ENCODE peak calls at places on chromosomes 7 and 10, in seven cellular contexts. One of them, this sample, is unnamed.

GRCh38 chr7:151249034-151249731 is 689 bp upstream of the SMARCD3 start:
- DNase-seq in activated CD4-positive, alpha-beta memory T cell treated with anti-CD3 and anti-CD28 coated beads, Interleukin-2, amount 10 ng/mL, durations not matched to agents 7 days and 5 days: no peak
- DNase-seq in T-cell: no peak
- DNase-seq in GM12865: peak
- DNase-seq in osteocyte: peak
- DNase-seq in hypothalamus: peak
- DNase-seq in Karpas-422: no peak
- DNase-seq in this sample: no peak

GRCh38 chr7:144821069-144821468 is 14.8 kb downstream of the TPK1 start:
- DNase-seq in activated CD4-positive, alpha-beta memory T cell treated with anti-CD3 and anti-CD28 coated beads, Interleukin-2, amount 10 ng/mL, durations not matched to agents 7 days and 5 days: no peak
- DNase-seq in T-cell: no peak
- DNase-seq in GM12865: peak
- DNase-seq in osteocyte: no peak
- DNase-seq in hypothalamus: no peak
- DNase-seq in Karpas-422: no peak
- DNase-seq in this sample: no peak

GRCh38 chr10:21849624-21850023 is 153.9 kb downstream of the DNAJC1 start:
- DNase-seq in activated CD4-positive, alpha-beta memory T cell treated with anti-CD3 and anti-CD28 coated beads, Interleukin-2, amount 10 ng/mL, durations not matched to agents 7 days and 5 days: no peak
- DNase-seq in T-cell: no peak
- DNase-seq in GM12865: no peak
- DNase-seq in osteocyte: no peak
- DNase-seq in hypothalamus: no peak
- DNase-seq in Karpas-422: no peak
- DNase-seq in this sample: no peak

GRCh38 chr10:35194906-35195305 is 68.3 kb downstream of the CREM start:
- DNase-seq in activated CD4-positive, alpha-beta memory T cell treated with anti-CD3 and anti-CD28 coated beads, Interleukin-2, amount 10 ng/mL, durations not matched to agents 7 days and 5 days: peak
- DNase-seq in T-cell: peak
- DNase-seq in GM12865: no peak
- DNase-seq in osteocyte: no peak
- DNase-seq in hypothalamus: no peak
- DNase-seq in Karpas-422: peak
- DNase-seq in this sample: peak

GRCh38 chr7:151245360-151246160 is 2.9 kb downstream of the SMARCD3 start:
- DNase-seq in activated CD4-positive, alpha-beta memory T cell treated with anti-CD3 and anti-CD28 coated beads, Interleukin-2, amount 10 ng/mL, durations not matched to agents 7 days and 5 days: peak
- DNase-seq in T-cell: peak
- DNase-seq in GM12865: peak
- DNase-seq in osteocyte: no peak
- DNase-seq in hypothalamus: peak
- DNase-seq in Karpas-422: peak
- DNase-seq in this sample: peak

GRCh38 chr7:132149801-132150310 is 426.4 kb downstream of the PLXNA4 start:
- DNase-seq in activated CD4-positive, alpha-beta memory T cell treated with anti-CD3 and anti-CD28 coated beads, Interleukin-2, amount 10 ng/mL, durations not matched to agents 7 days and 5 days: no peak
- DNase-seq in T-cell: no peak
- DNase-seq in GM12865: no peak
- DNase-seq in osteocyte: no peak
- DNase-seq in hypothalamus: no peak
- DNase-seq in Karpas-422: no peak
- DNase-seq in this sample: no peak

GRCh38 chr10:133241501-133242205 is 4.0 kb downstream of the VENTX start:
- DNase-seq in activated CD4-positive, alpha-beta memory T cell treated with anti-CD3 and anti-CD28 coated beads, Interleukin-2, amount 10 ng/mL, durations not matched to agents 7 days and 5 days: peak
- DNase-seq in T-cell: no peak
- DNase-seq in GM12865: peak
- DNase-seq in osteocyte: no peak
- DNase-seq in hypothalamus: no peak
- DNase-seq in Karpas-422: no peak
- DNase-seq in this sample: no peak

GRCh38 chr10:62866451-62866850 is 50.3 kb upstream of the EGR2 start:
- DNase-seq in activated CD4-positive, alpha-beta memory T cell treated with anti-CD3 and anti-CD28 coated beads, Interleukin-2, amount 10 ng/mL, durations not matched to agents 7 days and 5 days: no peak
- DNase-seq in T-cell: no peak
- DNase-seq in GM12865: no peak
- DNase-seq in osteocyte: no peak
- DNase-seq in hypothalamus: no peak
- DNase-seq in Karpas-422: no peak
- DNase-seq in this sample: no peak

GRCh38 chr7:74501298-74501697 is 47.6 kb downstream of the GTF2IRD1 start:
- DNase-seq in activated CD4-positive, alpha-beta memory T cell treated with anti-CD3 and anti-CD28 coated beads, Interleukin-2, amount 10 ng/mL, durations not matched to agents 7 days and 5 days: no peak
- DNase-seq in T-cell: no peak
- DNase-seq in GM12865: no peak
- DNase-seq in osteocyte: no peak
- DNase-seq in hypothalamus: peak
- DNase-seq in Karpas-422: no peak
- DNase-seq in this sample: no peak

GRCh38 chr10:49664006-49664841 is 15.2 kb upstream of the C10orf53 start:
- DNase-seq in activated CD4-positive, alpha-beta memory T cell treated with anti-CD3 and anti-CD28 coated beads, Interleukin-2, amount 10 ng/mL, durations not matched to agents 7 days and 5 days: no peak
- DNase-seq in T-cell: no peak
- DNase-seq in GM12865: no peak
- DNase-seq in osteocyte: peak
- DNase-seq in hypothalamus: no peak
- DNase-seq in Karpas-422: no peak
- DNase-seq in this sample: no peak

GRCh38 chr10:51377932-51378206 is 303.6 kb downstream of the PRKG1 start:
- DNase-seq in activated CD4-positive, alpha-beta memory T cell treated with anti-CD3 and anti-CD28 coated beads, Interleukin-2, amount 10 ng/mL, durations not matched to agents 7 days and 5 days: no peak
- DNase-seq in T-cell: no peak
- DNase-seq in GM12865: no peak
- DNase-seq in osteocyte: no peak
- DNase-seq in hypothalamus: no peak
- DNase-seq in Karpas-422: no peak
- DNase-seq in this sample: no peak

GRCh38 chr7:2508327-2509231 is 11.0 kb upstream of the LFNG start:
- DNase-seq in activated CD4-positive, alpha-beta memory T cell treated with anti-CD3 and anti-CD28 coated beads, Interleukin-2, amount 10 ng/mL, durations not matched to agents 7 days and 5 days: peak
- DNase-seq in T-cell: peak
- DNase-seq in GM12865: peak
- DNase-seq in osteocyte: no peak
- DNase-seq in hypothalamus: no peak
- DNase-seq in Karpas-422: no peak
- DNase-seq in this sample: peak

GRCh38 chr7:144834516-144835165 is 1.2 kb downstream of the TPK1 start:
- DNase-seq in activated CD4-positive, alpha-beta memory T cell treated with anti-CD3 and anti-CD28 coated beads, Interleukin-2, amount 10 ng/mL, durations not matched to agents 7 days and 5 days: peak
- DNase-seq in T-cell: peak
- DNase-seq in GM12865: peak
- DNase-seq in osteocyte: no peak
- DNase-seq in hypothalamus: peak
- DNase-seq in Karpas-422: peak
- DNase-seq in this sample: peak

GRCh38 chr10:100089241-100089640 is 7.6 kb upstream of the CPN1 start:
- DNase-seq in activated CD4-positive, alpha-beta memory T cell treated with anti-CD3 and anti-CD28 coated beads, Interleukin-2, amount 10 ng/mL, durations not matched to agents 7 days and 5 days: no peak
- DNase-seq in T-cell: no peak
- DNase-seq in GM12865: no peak
- DNase-seq in osteocyte: no peak
- DNase-seq in hypothalamus: no peak
- DNase-seq in Karpas-422: no peak
- DNase-seq in this sample: no peak

GRCh38 chr7:142298009-142298408 is 40.2 kb upstream of the PRSS58 start:
- DNase-seq in activated CD4-positive, alpha-beta memory T cell treated with anti-CD3 and anti-CD28 coated beads, Interleukin-2, amount 10 ng/mL, durations not matched to agents 7 days and 5 days: no peak
- DNase-seq in T-cell: no peak
- DNase-seq in GM12865: no peak
- DNase-seq in osteocyte: no peak
- DNase-seq in hypothalamus: no peak
- DNase-seq in Karpas-422: no peak
- DNase-seq in this sample: peak

GRCh38 chr7:6392712-6393666 is 54.8 kb downstream of the DAGLB start:
- DNase-seq in activated CD4-positive, alpha-beta memory T cell treated with anti-CD3 and anti-CD28 coated beads, Interleukin-2, amount 10 ng/mL, durations not matched to agents 7 days and 5 days: peak
- DNase-seq in T-cell: no peak
- DNase-seq in GM12865: peak
- DNase-seq in osteocyte: no peak
- DNase-seq in hypothalamus: peak
- DNase-seq in Karpas-422: no peak
- DNase-seq in this sample: no peak

GRCh38 chr10:35259769-35260397 is 76.4 kb upstream of the CCNY start:
- DNase-seq in activated CD4-positive, alpha-beta memory T cell treated with anti-CD3 and anti-CD28 coated beads, Interleukin-2, amount 10 ng/mL, durations not matched to agents 7 days and 5 days: no peak
- DNase-seq in T-cell: no peak
- DNase-seq in GM12865: no peak
- DNase-seq in osteocyte: peak
- DNase-seq in hypothalamus: no peak
- DNase-seq in Karpas-422: no peak
- DNase-seq in this sample: no peak

GRCh38 chr10:48606530-48607355 is 1.9 kb upstream of the ARHGAP22 start:
- DNase-seq in activated CD4-positive, alpha-beta memory T cell treated with anti-CD3 and anti-CD28 coated beads, Interleukin-2, amount 10 ng/mL, durations not matched to agents 7 days and 5 days: no peak
- DNase-seq in T-cell: no peak
- DNase-seq in GM12865: no peak
- DNase-seq in osteocyte: peak
- DNase-seq in hypothalamus: no peak
- DNase-seq in Karpas-422: no peak
- DNase-seq in this sample: no peak

GRCh38 chr7:91243591-91244368 is 20.5 kb upstream of the FZD1 start:
- DNase-seq in activated CD4-positive, alpha-beta memory T cell treated with anti-CD3 and anti-CD28 coated beads, Interleukin-2, amount 10 ng/mL, durations not matched to agents 7 days and 5 days: no peak
- DNase-seq in T-cell: no peak
- DNase-seq in GM12865: no peak
- DNase-seq in osteocyte: no peak
- DNase-seq in hypothalamus: no peak
- DNase-seq in Karpas-422: no peak
- DNase-seq in this sample: no peak

GRCh38 chr7:150992833-150993302 is 2.1 kb downstream of the NOS3 start:
- DNase-seq in activated CD4-positive, alpha-beta memory T cell treated with anti-CD3 and anti-CD28 coated beads, Interleukin-2, amount 10 ng/mL, durations not matched to agents 7 days and 5 days: peak
- DNase-seq in T-cell: no peak
- DNase-seq in GM12865: peak
- DNase-seq in osteocyte: no peak
- DNase-seq in hypothalamus: no peak
- DNase-seq in Karpas-422: peak
- DNase-seq in this sample: peak

GRCh38 chr7:112271162-112271561 is 64.7 kb downstream of the ZNF277 start:
- DNase-seq in activated CD4-positive, alpha-beta memory T cell treated with anti-CD3 and anti-CD28 coated beads, Interleukin-2, amount 10 ng/mL, durations not matched to agents 7 days and 5 days: no peak
- DNase-seq in T-cell: no peak
- DNase-seq in GM12865: no peak
- DNase-seq in osteocyte: no peak
- DNase-seq in hypothalamus: no peak
- DNase-seq in Karpas-422: no peak
- DNase-seq in this sample: no peak

GRCh38 chr10:113128450-113129105 is 178.5 kb downstream of the TCF7L2 start:
- DNase-seq in activated CD4-positive, alpha-beta memory T cell treated with anti-CD3 and anti-CD28 coated beads, Interleukin-2, amount 10 ng/mL, durations not matched to agents 7 days and 5 days: no peak
- DNase-seq in T-cell: no peak
- DNase-seq in GM12865: no peak
- DNase-seq in osteocyte: peak
- DNase-seq in hypothalamus: no peak
- DNase-seq in Karpas-422: no peak
- DNase-seq in this sample: no peak

GRCh38 chr10:51522858-51523257 is 176.5 kb downstream of the CSTF2T start:
- DNase-seq in activated CD4-positive, alpha-beta memory T cell treated with anti-CD3 and anti-CD28 coated beads, Interleukin-2, amount 10 ng/mL, durations not matched to agents 7 days and 5 days: no peak
- DNase-seq in T-cell: no peak
- DNase-seq in GM12865: no peak
- DNase-seq in osteocyte: no peak
- DNase-seq in hypothalamus: no peak
- DNase-seq in Karpas-422: no peak
- DNase-seq in this sample: no peak

GRCh38 chr10:114045071-114045737 is 1.5 kb downstream of the ADRB1 start:
- DNase-seq in activated CD4-positive, alpha-beta memory T cell treated with anti-CD3 and anti-CD28 coated beads, Interleukin-2, amount 10 ng/mL, durations not matched to agents 7 days and 5 days: no peak
- DNase-seq in T-cell: no peak
- DNase-seq in GM12865: peak
- DNase-seq in osteocyte: peak
- DNase-seq in hypothalamus: no peak
- DNase-seq in Karpas-422: no peak
- DNase-seq in this sample: no peak

GRCh38 chr7:27686315-27686714 is 23.6 kb upstream of the HIBADH start:
- DNase-seq in activated CD4-positive, alpha-beta memory T cell treated with anti-CD3 and anti-CD28 coated beads, Interleukin-2, amount 10 ng/mL, durations not matched to agents 7 days and 5 days: no peak
- DNase-seq in T-cell: no peak
- DNase-seq in GM12865: no peak
- DNase-seq in osteocyte: no peak
- DNase-seq in hypothalamus: no peak
- DNase-seq in Karpas-422: no peak
- DNase-seq in this sample: no peak

GRCh38 chr10:44949127-44949802 is 10.3 kb upstream of the RASSF4 start:
- DNase-seq in activated CD4-positive, alpha-beta memory T cell treated with anti-CD3 and anti-CD28 coated beads, Interleukin-2, amount 10 ng/mL, durations not matched to agents 7 days and 5 days: peak
- DNase-seq in T-cell: no peak
- DNase-seq in GM12865: no peak
- DNase-seq in osteocyte: no peak
- DNase-seq in hypothalamus: no peak
- DNase-seq in Karpas-422: peak
- DNase-seq in this sample: no peak

GRCh38 chr10:70560511-70560931 is 42.0 kb downstream of the PRF1 start:
- DNase-seq in activated CD4-positive, alpha-beta memory T cell treated with anti-CD3 and anti-CD28 coated beads, Interleukin-2, amount 10 ng/mL, durations not matched to agents 7 days and 5 days: no peak
- DNase-seq in T-cell: no peak
- DNase-seq in GM12865: no peak
- DNase-seq in osteocyte: no peak
- DNase-seq in hypothalamus: no peak
- DNase-seq in Karpas-422: no peak
- DNase-seq in this sample: peak

GRCh38 chr7:35695628-35695888 is 623 bp upstream of the HERPUD2 start:
- DNase-seq in activated CD4-positive, alpha-beta memory T cell treated with anti-CD3 and anti-CD28 coated beads, Interleukin-2, amount 10 ng/mL, durations not matched to agents 7 days and 5 days: peak
- DNase-seq in T-cell: no peak
- DNase-seq in GM12865: peak
- DNase-seq in osteocyte: no peak
- DNase-seq in hypothalamus: no peak
- DNase-seq in Karpas-422: peak
- DNase-seq in this sample: no peak

GRCh38 chr10:72597897-72598296 is 28.0 kb downstream of the MICU1 start:
- DNase-seq in activated CD4-positive, alpha-beta memory T cell treated with anti-CD3 and anti-CD28 coated beads, Interleukin-2, amount 10 ng/mL, durations not matched to agents 7 days and 5 days: no peak
- DNase-seq in T-cell: no peak
- DNase-seq in GM12865: peak
- DNase-seq in osteocyte: no peak
- DNase-seq in hypothalamus: no peak
- DNase-seq in Karpas-422: no peak
- DNase-seq in this sample: no peak

GRCh38 chr10:62081322-62081945 is 179.9 kb downstream of the ARID5B start:
- DNase-seq in activated CD4-positive, alpha-beta memory T cell treated with anti-CD3 and anti-CD28 coated beads, Interleukin-2, amount 10 ng/mL, durations not matched to agents 7 days and 5 days: no peak
- DNase-seq in T-cell: no peak
- DNase-seq in GM12865: no peak
- DNase-seq in osteocyte: no peak
- DNase-seq in hypothalamus: no peak
- DNase-seq in Karpas-422: peak
- DNase-seq in this sample: peak

GRCh38 chr7:80273327-80273726 is 138.7 kb downstream of the GNAI1 start:
- DNase-seq in activated CD4-positive, alpha-beta memory T cell treated with anti-CD3 and anti-CD28 coated beads, Interleukin-2, amount 10 ng/mL, durations not matched to agents 7 days and 5 days: no peak
- DNase-seq in T-cell: no peak
- DNase-seq in GM12865: no peak
- DNase-seq in osteocyte: no peak
- DNase-seq in hypothalamus: no peak
- DNase-seq in Karpas-422: no peak
- DNase-seq in this sample: no peak

GRCh38 chr10:125639846-125640245 is 43.1 kb downstream of the TEX36 start:
- DNase-seq in activated CD4-positive, alpha-beta memory T cell treated with anti-CD3 and anti-CD28 coated beads, Interleukin-2, amount 10 ng/mL, durations not matched to agents 7 days and 5 days: no peak
- DNase-seq in T-cell: no peak
- DNase-seq in GM12865: no peak
- DNase-seq in osteocyte: no peak
- DNase-seq in hypothalamus: no peak
- DNase-seq in Karpas-422: no peak
- DNase-seq in this sample: no peak

GRCh38 chr10:52759154-52759553 is 13.4 kb downstream of the MBL2 start:
- DNase-seq in activated CD4-positive, alpha-beta memory T cell treated with anti-CD3 and anti-CD28 coated beads, Interleukin-2, amount 10 ng/mL, durations not matched to agents 7 days and 5 days: no peak
- DNase-seq in T-cell: no peak
- DNase-seq in GM12865: no peak
- DNase-seq in osteocyte: peak
- DNase-seq in hypothalamus: no peak
- DNase-seq in Karpas-422: no peak
- DNase-seq in this sample: no peak

GRCh38 chr10:119706521-119707278 is 19.1 kb upstream of the INPP5F start:
- DNase-seq in activated CD4-positive, alpha-beta memory T cell treated with anti-CD3 and anti-CD28 coated beads, Interleukin-2, amount 10 ng/mL, durations not matched to agents 7 days and 5 days: no peak
- DNase-seq in T-cell: no peak
- DNase-seq in GM12865: no peak
- DNase-seq in osteocyte: no peak
- DNase-seq in hypothalamus: no peak
- DNase-seq in Karpas-422: no peak
- DNase-seq in this sample: no peak

GRCh38 chr10:71323407-71323806 is 4.3 kb downstream of the SLC29A3 start:
- DNase-seq in activated CD4-positive, alpha-beta memory T cell treated with anti-CD3 and anti-CD28 coated beads, Interleukin-2, amount 10 ng/mL, durations not matched to agents 7 days and 5 days: no peak
- DNase-seq in T-cell: no peak
- DNase-seq in GM12865: peak
- DNase-seq in osteocyte: no peak
- DNase-seq in hypothalamus: no peak
- DNase-seq in Karpas-422: peak
- DNase-seq in this sample: peak

GRCh38 chr10:131739201-131739600 is 161.6 kb upstream of the PPP2R2D start:
- DNase-seq in activated CD4-positive, alpha-beta memory T cell treated with anti-CD3 and anti-CD28 coated beads, Interleukin-2, amount 10 ng/mL, durations not matched to agents 7 days and 5 days: no peak
- DNase-seq in T-cell: no peak
- DNase-seq in GM12865: no peak
- DNase-seq in osteocyte: no peak
- DNase-seq in hypothalamus: no peak
- DNase-seq in Karpas-422: no peak
- DNase-seq in this sample: no peak

GRCh38 chr7:86949052-86949778 is 110.2 kb downstream of the ELAPOR2 start:
- DNase-seq in activated CD4-positive, alpha-beta memory T cell treated with anti-CD3 and anti-CD28 coated beads, Interleukin-2, amount 10 ng/mL, durations not matched to agents 7 days and 5 days: no peak
- DNase-seq in T-cell: no peak
- DNase-seq in GM12865: peak
- DNase-seq in osteocyte: no peak
- DNase-seq in hypothalamus: no peak
- DNase-seq in Karpas-422: peak
- DNase-seq in this sample: no peak

GRCh38 chr7:44325181-44325671 is at the start of gene CAMK2B:
- DNase-seq in activated CD4-positive, alpha-beta memory T cell treated with anti-CD3 and anti-CD28 coated beads, Interleukin-2, amount 10 ng/mL, durations not matched to agents 7 days and 5 days: no peak
- DNase-seq in T-cell: no peak
- DNase-seq in GM12865: no peak
- DNase-seq in osteocyte: no peak
- DNase-seq in hypothalamus: no peak
- DNase-seq in Karpas-422: no peak
- DNase-seq in this sample: no peak